ENCODE peak calls at places on chromosomes 4 and X, in six cellular contexts. F, G, T, Z, C and I are unnamed samples.

GRCh38 chr4:78645853-78646757 is 94.5 kb downstream of the ANXA3 start:
- DNase-seq in Z (peak), T (no peak), C (no peak), G (no peak), F (peak), I (no peak)

GRCh38 chrX:121641560-121641959 is 594.1 kb downstream of the GLUD2 start:
- DNase-seq in F (no peak), C (no peak), G (no peak), T (no peak), Z (peak), I (no peak)

GRCh38 chr4:64144994-64145393 is 264.3 kb downstream of the TECRL start:
- DNase-seq in Z (peak), C (no peak), G (no peak), T (no peak), F (no peak), I (no peak)

GRCh38 chrX:12685541-12685940 is 105.7 kb upstream of the PRPS2 start:
- DNase-seq in G (no peak), Z (peak), F (no peak), C (no peak), T (no peak), I (no peak)

GRCh38 chr4:42673084-42673429 is 16.2 kb upstream of the ATP8A1 start:
- DNase-seq in G (no peak), T (no peak), Z (no peak), F (no peak), C (no peak), I (no peak)

GRCh38 chrX:45849261-45849660 is 648.6 kb upstream of the DIPK2B start:
- DNase-seq in T (peak), F (no peak), C (no peak), G (peak), Z (peak), I (peak)

GRCh38 chr4:100649478-100649877 is 131.7 kb upstream of the EMCN start:
- DNase-seq in Z (peak), F (no peak), C (no peak), T (no peak), G (no peak), I (no peak)

GRCh38 chr4:149999485-150000074 is 78.7 kb upstream of the DCLK2 start:
- DNase-seq in T (peak), C (no peak), F (no peak), G (peak), Z (peak), I (peak)

GRCh38 chr4:7333801-7334421 is 100.8 kb downstream of the PSAPL1 start:
- DNase-seq in C (no peak), F (peak), Z (no peak), T (no peak), G (no peak), I (no peak)
- TF ChIP-seq CTCF in C (no peak), F (no peak), Z (no peak), T (peak), G (no peak), I (no peak)

GRCh38 chr4:92091335-92091734 is 212.4 kb upstream of the GRID2 start:
- DNase-seq in G (no peak), T (peak), Z (peak), C (no peak), F (no peak), I (no peak)
- TF ChIP-seq CTCF in G (no peak), T (peak), Z (peak), C (no peak), F (no peak), I (no peak)

DNA sequence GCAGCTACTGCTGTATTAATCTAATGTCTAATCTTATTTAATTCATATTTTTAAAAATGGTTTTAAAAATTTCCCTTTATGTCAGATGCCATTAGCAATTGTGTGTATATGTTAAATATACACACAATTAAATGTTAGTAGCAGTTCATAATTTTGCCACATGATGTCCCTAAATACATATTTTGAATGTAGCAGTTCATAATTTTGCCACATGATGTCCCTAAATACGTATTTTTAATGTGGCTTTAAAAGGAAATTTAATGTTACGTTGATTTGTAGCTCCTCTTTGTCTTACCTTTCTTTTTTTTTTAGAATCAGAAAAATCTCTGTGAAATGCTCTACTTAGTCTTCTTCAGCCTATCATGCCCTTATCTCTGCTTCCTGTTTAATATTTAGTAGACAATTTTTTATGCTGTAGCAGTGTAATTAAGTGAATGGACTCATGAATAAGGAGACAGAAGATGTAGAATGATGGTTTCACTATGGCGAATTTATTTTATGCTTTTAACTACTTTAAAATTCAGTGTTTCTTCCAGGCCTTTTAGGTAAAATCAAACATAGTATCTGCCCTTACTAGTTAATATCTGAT is 26.1 kb downstream of the RBM46 start:
- DNase-seq in G (no peak), F (no peak), T (peak), C (no peak), Z (peak), I (no peak)
- TF ChIP-seq CTCF in G (peak), F (peak), T (no peak), C (peak), Z (peak), I (peak)

GRCh38 chr4:827209-828081 is 1.5 kb upstream of the CPLX1 start:
- DNase-seq in T (peak), C (peak), Z (no peak), G (no peak), F (peak), I (no peak)

GRCh38 chr4:826508-827208 is 729 bp upstream of the CPLX1 start:
- DNase-seq in T (peak), C (peak), F (peak), G (no peak), Z (no peak), I (no peak)

GRCh38 chr4:829291-829690 is 3.4 kb upstream of the CPLX1 start:
- DNase-seq in F (peak), G (no peak), T (no peak), Z (no peak), C (peak), I (no peak)

GRCh38 chr4:829761-830655 is 4.1 kb upstream of the CPLX1 start:
- DNase-seq in T (no peak), G (no peak), F (peak), C (peak), Z (no peak), I (no peak)

GRCh38 chr4:828641-829271 is 2.8 kb upstream of the CPLX1 start:
- DNase-seq in T (peak), G (no peak), F (peak), C (peak), Z (no peak), I (no peak)
- TF ChIP-seq CTCF in T (peak), G (no peak), F (no peak), C (no peak), Z (peak), I (no peak)

DNA sequence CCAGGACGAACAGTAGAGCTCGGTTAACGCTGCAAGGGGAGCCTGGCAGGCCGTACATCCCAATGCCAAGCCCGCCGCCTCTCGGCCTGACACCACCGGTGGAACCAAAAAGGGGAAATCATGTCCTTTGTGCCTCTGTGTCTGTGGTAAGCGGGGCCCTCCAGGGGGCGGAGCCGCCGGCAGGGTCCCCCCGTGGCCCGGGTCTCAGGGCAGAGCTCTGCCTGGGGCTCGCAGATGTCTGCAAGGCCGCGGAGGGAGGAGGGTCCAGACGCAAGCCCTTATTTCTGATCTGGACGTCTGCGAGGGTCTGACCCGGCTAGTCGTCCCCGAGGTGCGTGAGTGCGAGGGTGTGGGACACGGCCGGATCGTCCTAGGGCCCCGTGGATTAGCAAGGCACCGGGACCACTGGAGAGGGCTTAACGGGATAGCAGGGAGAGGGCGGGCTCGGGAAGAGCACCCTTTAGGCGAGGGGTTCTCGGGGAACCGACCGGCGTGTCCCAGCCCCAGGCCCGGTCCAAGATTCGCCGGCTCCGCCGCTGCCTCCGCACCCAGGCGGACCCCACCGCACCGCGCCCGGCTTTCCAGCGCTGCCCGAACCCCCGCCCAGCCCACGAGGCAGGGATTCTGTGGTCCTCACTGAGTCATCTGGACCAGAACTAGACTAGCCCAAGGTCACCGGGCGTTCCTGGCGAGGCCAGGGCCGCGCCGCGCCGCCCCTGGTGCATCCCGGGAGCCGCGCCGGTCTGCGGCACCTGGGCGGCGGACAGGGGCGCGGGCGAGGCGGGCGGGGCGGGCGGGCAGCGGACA is 858 bp upstream of the FAM193A start:
- DNase-seq in C (peak), T (peak), F (peak), G (peak), Z (no peak), I (peak)
- TF ChIP-seq CTCF in C (no peak), T (peak), F (no peak), G (peak), Z (no peak), I (no peak)

DNA sequence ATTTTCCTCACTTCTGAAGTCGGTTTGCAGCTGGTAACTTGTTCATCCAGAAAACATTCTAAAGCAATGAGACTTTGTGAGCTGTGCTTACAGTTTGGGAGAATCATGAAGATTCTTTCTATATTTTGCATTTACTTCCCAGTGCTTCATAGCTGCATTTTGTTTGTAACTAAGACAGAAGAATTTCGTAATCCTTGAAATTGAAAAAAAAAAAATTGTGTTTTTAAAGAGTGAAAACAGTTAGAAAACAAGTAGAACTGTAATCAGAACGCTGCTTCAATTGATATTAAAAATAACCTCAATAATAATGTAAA is 392.4 kb downstream of the UNC5C start:
- DNase-seq in F (no peak), Z (no peak), T (no peak), G (no peak), C (no peak), I (no peak)
- TF ChIP-seq CTCF in F (no peak), Z (no peak), T (no peak), G (no peak), C (no peak), I (no peak)

GRCh38 chr4:168128601-168129000 is 36.3 kb downstream of the ANXA10 start:
- DNase-seq in G (no peak), F (no peak), Z (peak), T (no peak), C (no peak), I (no peak)

GRCh38 chr4:168119870-168120269 is 27.5 kb downstream of the ANXA10 start:
- DNase-seq in F (no peak), T (no peak), Z (no peak), C (no peak), G (no peak), I (no peak)

GRCh38 chr4:168119100-168119499 is 26.8 kb downstream of the ANXA10 start:
- DNase-seq in C (no peak), G (no peak), Z (no peak), T (no peak), F (no peak), I (no peak)

GRCh38 chr4:168126952-168127351 is 34.6 kb downstream of the ANXA10 start:
- DNase-seq in G (no peak), C (no peak), T (no peak), Z (no peak), F (no peak), I (no peak)

GRCh38 chr4:168124008-168124641 is 31.8 kb downstream of the ANXA10 start:
- DNase-seq in C (no peak), F (no peak), Z (peak), T (no peak), G (no peak), I (no peak)
- TF ChIP-seq CTCF in C (no peak), F (no peak), Z (no peak), T (no peak), G (no peak), I (no peak)

GRCh38 chrX:28585767-28586166 is 1.5 kb upstream of the IL1RAPL1 start:
- DNase-seq in G (no peak), C (no peak), F (no peak), Z (no peak), T (no peak), I (no peak)

GRCh38 chrX:28584025-28584424 is 3.2 kb upstream of the IL1RAPL1 start:
- DNase-seq in C (no peak), G (no peak), Z (no peak), T (no peak), F (no peak), I (no peak)

GRCh38 chrX:28586291-28586690 is 955 bp upstream of the IL1RAPL1 start:
- DNase-seq in T (peak), Z (peak), C (no peak), F (no peak), G (no peak), I (no peak)

GRCh38 chrX:28589048-28589447 is 1.8 kb downstream of the IL1RAPL1 start:
- DNase-seq in Z (no peak), F (no peak), T (no peak), C (no peak), G (no peak), I (no peak)

DNA sequence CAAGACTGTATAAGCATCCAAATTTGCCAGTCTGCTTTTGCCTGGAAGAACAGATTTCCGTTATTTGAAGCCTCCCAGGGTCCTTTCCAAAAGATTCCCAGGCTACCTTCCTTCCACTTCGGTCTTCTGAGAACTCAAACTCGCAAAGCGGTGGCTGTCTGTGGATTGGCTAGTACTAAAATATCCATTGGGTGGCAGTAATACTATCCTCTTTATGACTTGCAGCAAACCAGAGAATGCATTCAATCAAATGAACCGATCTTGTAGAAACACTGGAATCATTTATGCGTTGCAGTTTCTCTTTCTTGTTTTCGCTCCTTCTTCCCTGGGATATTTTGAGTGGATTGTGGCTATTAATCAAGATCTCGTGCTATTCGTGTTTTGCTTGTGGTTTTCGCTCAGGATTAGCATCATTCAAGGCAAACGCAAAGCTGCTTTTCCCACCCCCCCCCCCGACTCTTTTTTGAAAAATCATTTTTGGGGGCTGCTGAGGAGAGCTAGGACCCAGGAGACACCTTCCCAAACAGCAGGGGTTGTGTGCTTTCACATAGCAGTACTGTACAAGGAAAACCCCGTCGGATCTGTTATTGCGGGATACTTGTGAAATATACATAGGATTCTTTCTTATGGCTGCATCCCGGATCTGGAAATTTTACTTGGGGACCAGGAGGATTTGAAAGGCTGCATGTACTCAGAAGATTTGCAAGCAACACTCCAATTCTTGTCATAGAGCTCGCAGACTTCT is at the start of gene IL1RAPL1:
- DNase-seq in C (no peak), T (no peak), F (no peak), Z (peak), G (no peak), I (peak)
- TF ChIP-seq CTCF in C (no peak), T (no peak), F (no peak), Z (peak), G (no peak), I (no peak)